ENCODE peak calls at places on chromosomes 1 and 21, in six cellular contexts. Z, Y, V, N, W and U are unnamed samples.

GRCh38 chr1:156236164-156236563 is 5.8 kb upstream of the BGLAP start:
- DNase-seq in W (no peak), V (no peak), Y (no peak), N (no peak), Z (no peak), U (no peak)

GRCh38 chr1:160747717-160748116 is 8.7 kb downstream of the SLAMF7 start:
- DNase-seq in W (no peak), Y (no peak), N (no peak), V (no peak), Z (no peak), U (no peak)

GRCh38 chr1:176058686-176059085 is 148.4 kb downstream of the COP1 start:
- DNase-seq in Y (no peak), N (no peak), W (peak; percentile 42), V (no peak), Z (peak; percentile 27), U (no peak)

GRCh38 chr1:115495603-115496002 is 146.2 kb upstream of the VANGL1 start:
- DNase-seq in W (no peak), N (no peak), V (no peak), Z (no peak), Y (no peak), U (no peak)

GRCh38 chr1:114510235-114511047 is 562 bp downstream of the TRIM33 start:
- DNase-seq in V (peak; percentile 53), Z (no peak), Y (peak; percentile 45), N (peak; percentile 23), W (peak; percentile 44), U (peak; percentile 16)

GRCh38 chr1:118989878-118990378 is 1.8 kb upstream of the TBX15 start:
- DNase-seq in Y (no peak), V (no peak), N (no peak), W (no peak), Z (no peak), U (no peak)

GRCh38 chr1:14294860-14295259 is 303.6 kb upstream of the KAZN start:
- DNase-seq in W (no peak), V (no peak), Y (no peak), Z (no peak), N (no peak), U (no peak)

GRCh38 chr1:47753808-47754207 is 243.4 kb downstream of the TRABD2B start:
- DNase-seq in V (no peak), N (no peak), W (no peak), Y (no peak), Z (no peak), U (no peak)

GRCh38 chr1:207922554-207922953 is 11.6 kb upstream of the CD34 start:
- DNase-seq in N (no peak), V (no peak), Y (no peak), Z (no peak), W (no peak), U (no peak)

GRCh38 chr1:206878456-206878855 is 13.0 kb downstream of the IL20 start:
- DNase-seq in Y (no peak), Z (no peak), N (no peak), W (no peak), V (no peak), U (no peak)

GRCh38 chr1:39115271-39116110 is 89.0 kb upstream of the MACF1 start:
- DNase-seq in V (peak; percentile 54), Z (no peak), N (no peak), Y (no peak), W (no peak), U (no peak)

GRCh38 chr1:174940776-174941175 is 59.0 kb upstream of the CACYBP start:
- DNase-seq in Y (no peak), Z (no peak), W (peak; percentile 62), N (no peak), V (no peak), U (no peak)

GRCh38 chr1:150273310-150273709 is 720 bp downstream of the C1orf54 start:
- DNase-seq in N (no peak), W (no peak), Z (no peak), V (no peak), Y (no peak), U (no peak)

GRCh38 chr21:16211339-16212303 is 481.8 kb downstream of the USP25 start:
- DNase-seq in W (peak; percentile 23), Z (no peak), N (no peak), Y (no peak), V (no peak), U (no peak)

GRCh38 chr1:224789311-224789710 is 140.2 kb upstream of the DNAH14 start:
- DNase-seq in Z (no peak), V (no peak), W (no peak), Y (no peak), N (no peak), U (no peak)

GRCh38 chr1:90246069-90246468 is 251.2 kb downstream of the ZNF326 start:
- DNase-seq in W (no peak), Y (no peak), Z (no peak), V (no peak), N (no peak), U (no peak)

GRCh38 chr1:44776749-44777068 is 1.4 kb downstream of the RPS8 start:
- DNase-seq in V (no peak), W (no peak), Z (no peak), Y (no peak), N (no peak), U (no peak)

GRCh38 chr21:45264919-45265515 is 22.7 kb downstream of the POFUT2 start:
- DNase-seq in Y (peak; percentile 21), W (no peak), Z (no peak), N (no peak), V (no peak), U (no peak)

GRCh38 chr1:94592566-94592920 is 51.0 kb upstream of the F3 start:
- DNase-seq in W (no peak), V (no peak), Z (no peak), N (no peak), Y (no peak), U (no peak)

GRCh38 chr1:91502882-91503184 is 2.2 kb downstream of the CDC7 start:
- DNase-seq in N (no peak), Y (no peak), W (peak; percentile 39), Z (no peak), V (no peak), U (no peak)

GRCh38 chr1:109787211-109787844 is 23.6 kb upstream of the EPS8L3 start:
- DNase-seq in Z (no peak), Y (peak; percentile 8), V (peak; percentile 25), W (no peak), N (no peak), U (no peak)

GRCh38 chr21:18350216-18350615 is 53.4 kb downstream of the TMPRSS15 start:
- DNase-seq in N (no peak), Y (no peak), Z (no peak), V (no peak), W (no peak), U (no peak)

GRCh38 chr1:32702599-32703478 is at the start of gene SYNC:
- DNase-seq in W (peak; percentile 60), V (peak; percentile 54), N (no peak), Y (peak; percentile 64), Z (no peak), U (no peak)

GRCh38 chr1:1128454-1129139 is 12.7 kb upstream of the C1orf159 start:
- DNase-seq in Z (no peak), N (no peak), Y (no peak), W (no peak), V (no peak), U (no peak)

GRCh38 chr1:205817988-205818387 is 5.0 kb upstream of the SLC41A1 start:
- DNase-seq in Y (no peak), V (no peak), W (no peak), N (no peak), Z (no peak), U (no peak)

GRCh38 chr1:203557958-203558760 is 64.2 kb downstream of the OPTC start:
- DNase-seq in Y (peak; percentile 67), Z (no peak), W (peak; percentile 8), N (no peak), V (peak; percentile 11), U (no peak)

GRCh38 chr1:39061951-39062350 is 35.8 kb downstream of the NDUFS5 start:
- DNase-seq in Y (no peak), Z (no peak), N (no peak), W (no peak), V (no peak), U (no peak)

GRCh38 chr1:155170101-155170785 is 2.9 kb downstream of the KRTCAP2 start:
- DNase-seq in V (no peak), Y (no peak), N (no peak), W (no peak), Z (no peak), U (no peak)

GRCh38 chr1:63148825-63149645 is 173.3 kb upstream of the FOXD3 start:
- DNase-seq in Z (peak; percentile 47), N (no peak), V (peak; percentile 26), W (peak; percentile 48), Y (peak; percentile 16), U (no peak)